ENCODE peak calls at places on chromosomes 7 and 10, in seven cellular contexts. One of them, this sample, is unnamed.

GRCh38 chr10:51215956-51216834 is 141.9 kb downstream of the PRKG1 start:
- DNase-seq in thoracic aorta: no peak
- DNase-seq in dorsolateral prefrontal cortex: no peak
- DNase-seq in astrocyte: peak
- DNase-seq in uterus: no peak
- DNase-seq in substantia nigra: no peak
- DNase-seq in heart left ventricle: no peak
- DNase-seq in this sample: no peak

GRCh38 chr10:33336606-33337334 is 2.3 kb upstream of the NRP1 start:
- DNase-seq in thoracic aorta: no peak
- DNase-seq in dorsolateral prefrontal cortex: no peak
- DNase-seq in astrocyte: no peak
- DNase-seq in uterus: peak
- DNase-seq in substantia nigra: no peak
- DNase-seq in heart left ventricle: peak
- DNase-seq in this sample: no peak

GRCh38 chr10:124073642-124074377 is 19.6 kb downstream of the CHST15 start:
- DNase-seq in thoracic aorta: no peak
- DNase-seq in dorsolateral prefrontal cortex: no peak
- DNase-seq in astrocyte: no peak
- DNase-seq in uterus: no peak
- DNase-seq in substantia nigra: no peak
- DNase-seq in heart left ventricle: no peak
- DNase-seq in this sample: no peak

GRCh38 chr10:76117949-76118348 is 686.5 kb downstream of the LRMDA start:
- DNase-seq in thoracic aorta: no peak
- DNase-seq in dorsolateral prefrontal cortex: no peak
- DNase-seq in astrocyte: peak
- DNase-seq in uterus: no peak
- DNase-seq in substantia nigra: no peak
- DNase-seq in heart left ventricle: no peak
- DNase-seq in this sample: no peak

GRCh38 chr7:81447351-81447952 is 322.4 kb downstream of the HGF start:
- DNase-seq in thoracic aorta: no peak
- DNase-seq in dorsolateral prefrontal cortex: no peak
- DNase-seq in astrocyte: peak
- DNase-seq in uterus: no peak
- DNase-seq in substantia nigra: no peak
- DNase-seq in heart left ventricle: no peak
- DNase-seq in this sample: peak

GRCh38 chr10:128047991-128048826 is 78.0 kb downstream of the MKI67 start:
- DNase-seq in thoracic aorta: no peak
- DNase-seq in dorsolateral prefrontal cortex: no peak
- DNase-seq in astrocyte: peak
- DNase-seq in uterus: no peak
- DNase-seq in substantia nigra: no peak
- DNase-seq in heart left ventricle: peak
- DNase-seq in this sample: no peak

GRCh38 chr10:100528123-100528884 is 1.4 kb downstream of the NDUFB8 start:
- DNase-seq in thoracic aorta: no peak
- DNase-seq in dorsolateral prefrontal cortex: no peak
- DNase-seq in astrocyte: no peak
- DNase-seq in uterus: no peak
- DNase-seq in substantia nigra: no peak
- DNase-seq in heart left ventricle: no peak
- DNase-seq in this sample: no peak

GRCh38 chr10:27158421-27158820 is 3.3 kb downstream of the MASTL start:
- DNase-seq in thoracic aorta: no peak
- DNase-seq in dorsolateral prefrontal cortex: no peak
- DNase-seq in astrocyte: peak
- DNase-seq in uterus: no peak
- DNase-seq in substantia nigra: no peak
- DNase-seq in heart left ventricle: no peak
- DNase-seq in this sample: no peak

GRCh38 chr10:131874991-131875451 is 25.8 kb upstream of the PPP2R2D start:
- DNase-seq in thoracic aorta: no peak
- DNase-seq in dorsolateral prefrontal cortex: peak
- DNase-seq in astrocyte: peak
- DNase-seq in uterus: peak
- DNase-seq in substantia nigra: peak
- DNase-seq in heart left ventricle: peak
- DNase-seq in this sample: peak

GRCh38 chr7:73674468-73675124 is 7.0 kb downstream of the VPS37D start:
- DNase-seq in thoracic aorta: no peak
- DNase-seq in dorsolateral prefrontal cortex: no peak
- DNase-seq in astrocyte: no peak
- DNase-seq in uterus: no peak
- DNase-seq in substantia nigra: no peak
- DNase-seq in heart left ventricle: no peak
- DNase-seq in this sample: no peak

GRCh38 chr7:138512885-138513284 is 52.8 kb downstream of the TRIM24 start:
- DNase-seq in thoracic aorta: no peak
- DNase-seq in dorsolateral prefrontal cortex: no peak
- DNase-seq in astrocyte: no peak
- DNase-seq in uterus: no peak
- DNase-seq in substantia nigra: no peak
- DNase-seq in heart left ventricle: no peak
- DNase-seq in this sample: no peak

GRCh38 chr10:123909866-123910265 is 18.3 kb upstream of the CPXM2 start:
- DNase-seq in thoracic aorta: no peak
- DNase-seq in dorsolateral prefrontal cortex: no peak
- DNase-seq in astrocyte: no peak
- DNase-seq in uterus: no peak
- DNase-seq in substantia nigra: no peak
- DNase-seq in heart left ventricle: no peak
- DNase-seq in this sample: no peak

GRCh38 chr10:17756557-17757208 is 4.7 kb downstream of the TMEM236 start:
- DNase-seq in thoracic aorta: no peak
- DNase-seq in dorsolateral prefrontal cortex: no peak
- DNase-seq in astrocyte: no peak
- DNase-seq in uterus: no peak
- DNase-seq in substantia nigra: no peak
- DNase-seq in heart left ventricle: no peak
- DNase-seq in this sample: no peak

GRCh38 chr10:132939957-132940790 is 2.2 kb downstream of the CFAP46 start:
- DNase-seq in thoracic aorta: no peak
- DNase-seq in dorsolateral prefrontal cortex: peak
- DNase-seq in astrocyte: peak
- DNase-seq in uterus: no peak
- DNase-seq in substantia nigra: peak
- DNase-seq in heart left ventricle: peak
- DNase-seq in this sample: no peak

GRCh38 chr7:157693521-157694388 is 357.0 kb downstream of the DNAJB6 start:
- DNase-seq in thoracic aorta: no peak
- DNase-seq in dorsolateral prefrontal cortex: no peak
- DNase-seq in astrocyte: no peak
- DNase-seq in uterus: no peak
- DNase-seq in substantia nigra: no peak
- DNase-seq in heart left ventricle: no peak
- DNase-seq in this sample: no peak

GRCh38 chr7:85220651-85221050 is 33.8 kb upstream of the SEMA3D start:
- DNase-seq in thoracic aorta: no peak
- DNase-seq in dorsolateral prefrontal cortex: no peak
- DNase-seq in astrocyte: no peak
- DNase-seq in uterus: no peak
- DNase-seq in substantia nigra: no peak
- DNase-seq in heart left ventricle: no peak
- DNase-seq in this sample: no peak

GRCh38 chr7:92768501-92769360 is 67.6 kb downstream of the CDK6 start:
- DNase-seq in thoracic aorta: no peak
- DNase-seq in dorsolateral prefrontal cortex: no peak
- DNase-seq in astrocyte: no peak
- DNase-seq in uterus: no peak
- DNase-seq in substantia nigra: peak
- DNase-seq in heart left ventricle: no peak
- DNase-seq in this sample: no peak

GRCh38 chr10:95606922-95607321 is 45.8 kb upstream of the SORBS1 start:
- DNase-seq in thoracic aorta: no peak
- DNase-seq in dorsolateral prefrontal cortex: peak
- DNase-seq in astrocyte: no peak
- DNase-seq in uterus: no peak
- DNase-seq in substantia nigra: no peak
- DNase-seq in heart left ventricle: no peak
- DNase-seq in this sample: no peak

GRCh38 chr10:95602382-95602781 is 41.2 kb upstream of the SORBS1 start:
- DNase-seq in thoracic aorta: no peak
- DNase-seq in dorsolateral prefrontal cortex: no peak
- DNase-seq in astrocyte: no peak
- DNase-seq in uterus: no peak
- DNase-seq in substantia nigra: no peak
- DNase-seq in heart left ventricle: no peak
- DNase-seq in this sample: no peak

GRCh38 chr10:95604630-95605029 is 43.5 kb upstream of the SORBS1 start:
- DNase-seq in thoracic aorta: no peak
- DNase-seq in dorsolateral prefrontal cortex: no peak
- DNase-seq in astrocyte: no peak
- DNase-seq in uterus: no peak
- DNase-seq in substantia nigra: no peak
- DNase-seq in heart left ventricle: no peak
- DNase-seq in this sample: no peak

GRCh38 chr10:95601116-95601719 is 40.0 kb upstream of the SORBS1 start:
- DNase-seq in thoracic aorta: peak
- DNase-seq in dorsolateral prefrontal cortex: peak
- DNase-seq in astrocyte: peak
- DNase-seq in uterus: peak
- DNase-seq in substantia nigra: peak
- DNase-seq in heart left ventricle: peak
- DNase-seq in this sample: peak

DNA sequence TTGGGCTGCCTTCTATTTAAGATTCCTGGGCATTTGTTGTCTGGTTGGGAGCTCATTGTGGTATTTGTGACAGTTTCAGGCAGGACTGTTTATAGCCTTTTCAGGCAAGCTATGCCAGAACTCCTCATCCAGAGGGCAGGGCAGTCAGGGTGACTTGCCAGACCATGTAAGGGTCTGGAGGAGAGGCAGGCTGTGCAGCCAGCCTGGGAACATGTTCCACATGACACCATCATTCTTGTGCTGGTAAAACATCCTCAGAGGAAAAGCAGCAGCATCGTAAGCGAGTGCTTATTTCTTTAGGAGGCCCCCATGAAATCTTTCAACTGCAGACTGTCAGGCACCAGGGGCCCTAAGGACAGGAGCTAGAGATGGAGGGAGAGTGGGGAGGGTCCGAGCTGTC is 44.0 kb upstream of the SORBS1 start:
- DNase-seq in thoracic aorta: peak
- DNase-seq in dorsolateral prefrontal cortex: no peak
- DNase-seq in astrocyte: no peak
- DNase-seq in uterus: peak
- DNase-seq in substantia nigra: no peak
- DNase-seq in heart left ventricle: peak
- DNase-seq in this sample: no peak
- H3K27ac ChIP-seq in thoracic aorta: peak
- H3K27ac ChIP-seq in dorsolateral prefrontal cortex: peak
- H3K27ac ChIP-seq in astrocyte: no peak
- H3K27ac ChIP-seq in uterus: peak
- H3K27ac ChIP-seq in substantia nigra: no peak
- H3K27ac ChIP-seq in heart left ventricle: peak
- H3K27ac ChIP-seq in this sample: no peak

GRCh38 chr7:22989646-22990587 is 24.0 kb downstream of the HYCC1 start:
- DNase-seq in thoracic aorta: no peak
- DNase-seq in dorsolateral prefrontal cortex: no peak
- DNase-seq in astrocyte: peak
- DNase-seq in uterus: no peak
- DNase-seq in substantia nigra: no peak
- DNase-seq in heart left ventricle: no peak
- DNase-seq in this sample: no peak
- H3K27ac ChIP-seq in thoracic aorta: no peak
- H3K27ac ChIP-seq in dorsolateral prefrontal cortex: no peak
- H3K27ac ChIP-seq in astrocyte: peak
- H3K27ac ChIP-seq in uterus: no peak
- H3K27ac ChIP-seq in substantia nigra: no peak
- H3K27ac ChIP-seq in heart left ventricle: no peak
- H3K27ac ChIP-seq in this sample: peak

GRCh38 chr10:110636572-110636931 is 7.6 kb upstream of the RBM20 start:
- DNase-seq in thoracic aorta: no peak
- DNase-seq in dorsolateral prefrontal cortex: no peak
- DNase-seq in astrocyte: no peak
- DNase-seq in uterus: no peak
- DNase-seq in substantia nigra: no peak
- DNase-seq in heart left ventricle: no peak
- DNase-seq in this sample: no peak

GRCh38 chr10:110632591-110633215 is 11.4 kb upstream of the RBM20 start:
- DNase-seq in thoracic aorta: no peak
- DNase-seq in dorsolateral prefrontal cortex: no peak
- DNase-seq in astrocyte: no peak
- DNase-seq in uterus: no peak
- DNase-seq in substantia nigra: no peak
- DNase-seq in heart left ventricle: no peak
- DNase-seq in this sample: no peak

GRCh38 chr10:110631934-110632333 is 12.2 kb upstream of the RBM20 start:
- DNase-seq in thoracic aorta: no peak
- DNase-seq in dorsolateral prefrontal cortex: no peak
- DNase-seq in astrocyte: no peak
- DNase-seq in uterus: no peak
- DNase-seq in substantia nigra: no peak
- DNase-seq in heart left ventricle: no peak
- DNase-seq in this sample: no peak

GRCh38 chr10:110636932-110637557 is 7.1 kb upstream of the RBM20 start:
- DNase-seq in thoracic aorta: no peak
- DNase-seq in dorsolateral prefrontal cortex: no peak
- DNase-seq in astrocyte: no peak
- DNase-seq in uterus: no peak
- DNase-seq in substantia nigra: no peak
- DNase-seq in heart left ventricle: peak
- DNase-seq in this sample: no peak

DNA sequence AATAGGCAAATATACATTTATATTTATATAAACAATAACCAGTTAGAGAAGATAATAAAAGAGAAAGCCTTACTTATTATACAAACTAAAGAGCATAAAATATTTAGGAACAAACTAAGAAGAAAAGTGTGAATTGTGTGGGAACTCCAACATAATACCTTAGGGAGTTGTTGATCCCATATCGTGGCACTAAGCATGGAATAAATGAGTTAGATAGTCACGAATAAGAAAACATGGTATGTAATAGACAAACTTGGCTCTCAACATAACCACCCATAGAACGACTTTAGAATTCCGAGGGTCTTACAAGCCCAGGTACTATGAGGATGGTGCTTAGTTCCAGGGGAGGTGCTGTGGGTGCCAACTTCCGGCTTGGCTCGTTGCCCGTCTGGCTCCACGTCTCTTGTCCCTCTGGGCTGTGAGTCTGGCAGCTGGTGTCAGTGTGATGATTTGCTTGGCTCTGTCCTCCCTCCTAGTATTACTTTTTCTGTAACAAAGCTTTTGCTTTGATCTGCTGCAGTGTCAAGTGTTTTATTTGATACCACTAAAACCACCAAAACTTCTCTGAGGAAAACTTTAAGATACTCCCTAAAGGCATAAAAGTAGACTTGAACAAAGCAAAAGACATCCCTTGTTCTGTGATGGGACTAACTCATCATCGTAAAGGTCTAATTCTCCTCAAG is 9.5 kb upstream of the RBM20 start:
- DNase-seq in thoracic aorta: no peak
- DNase-seq in dorsolateral prefrontal cortex: no peak
- DNase-seq in astrocyte: no peak
- DNase-seq in uterus: no peak
- DNase-seq in substantia nigra: no peak
- DNase-seq in heart left ventricle: peak
- DNase-seq in this sample: no peak
- H3K27ac ChIP-seq in thoracic aorta: peak
- H3K27ac ChIP-seq in dorsolateral prefrontal cortex: no peak
- H3K27ac ChIP-seq in astrocyte: no peak
- H3K27ac ChIP-seq in uterus: no peak
- H3K27ac ChIP-seq in substantia nigra: no peak
- H3K27ac ChIP-seq in heart left ventricle: peak
- H3K27ac ChIP-seq in this sample: no peak

GRCh38 chr7:33485746-33486491 is 356.6 kb downstream of the BBS9 start:
- DNase-seq in thoracic aorta: no peak
- DNase-seq in dorsolateral prefrontal cortex: no peak
- DNase-seq in astrocyte: peak
- DNase-seq in uterus: no peak
- DNase-seq in substantia nigra: no peak
- DNase-seq in heart left ventricle: no peak
- DNase-seq in this sample: no peak
- H3K27ac ChIP-seq in thoracic aorta: no peak
- H3K27ac ChIP-seq in dorsolateral prefrontal cortex: no peak
- H3K27ac ChIP-seq in astrocyte: no peak
- H3K27ac ChIP-seq in uterus: no peak
- H3K27ac ChIP-seq in substantia nigra: no peak
- H3K27ac ChIP-seq in heart left ventricle: no peak
- H3K27ac ChIP-seq in this sample: no peak